ENCODE peak calls at places on chromosomes 12 and 14, in five cellular contexts. M, Z, Y, X and K are unnamed samples.

GRCh38 chr12:109753054-109753401 is 39.4 kb downstream of the FAM222A start:
- DNase-seq in Y (no peak), Z (no peak), X (no peak), M (no peak), K (no peak)

GRCh38 chr12:53290661-53291060 is 4.7 kb upstream of the PFDN5 start:
- DNase-seq in Z (no peak), M (no peak), Y (no peak), X (no peak), K (no peak)

GRCh38 chr14:33617154-33617553 is 333.7 kb downstream of the EGLN3 start:
- DNase-seq in Z (no peak), X (no peak), Y (no peak), M (no peak), K (no peak)

GRCh38 chr12:109027767-109028166 is 6.9 kb upstream of the SVOP start:
- DNase-seq in Y (no peak), M (peak; percentile 20), Z (no peak), X (no peak), K (no peak)

GRCh38 chr14:26594148-26594547 is 3.7 kb downstream of the NOVA1 start:
- DNase-seq in Z (no peak), M (no peak), X (no peak), Y (no peak), K (no peak)

GRCh38 chr14:94213021-94213420 is 38.9 kb downstream of the PPP4R4 start:
- DNase-seq in M (no peak), Y (no peak), Z (no peak), X (no peak), K (no peak)

GRCh38 chr12:107564946-107565345 is 120.7 kb upstream of the PWP1 start:
- DNase-seq in Y (no peak), X (no peak), Z (no peak), M (no peak), K (no peak)

GRCh38 chr12:123085730-123086487 is 65.0 kb downstream of the PITPNM2 start:
- DNase-seq in X (no peak), Y (no peak), Z (no peak), M (no peak), K (no peak)

GRCh38 chr12:70982991-70983390 is 62.5 kb upstream of the PTPRR start:
- DNase-seq in Z (no peak), X (no peak), Y (no peak), M (no peak), K (no peak)

GRCh38 chr12:52037248-52037861 is 13.9 kb upstream of the NR4A1 start:
- DNase-seq in X (no peak), Y (no peak), M (no peak), Z (no peak), K (no peak)

GRCh38 chr12:69476276-69477017 is 6.3 kb downstream of the FRS2 start:
- DNase-seq in Y (no peak), X (no peak), Z (no peak), M (no peak), K (no peak)

GRCh38 chr14:96242126-96242525 is 13.9 kb upstream of the BDKRB1 start:
- DNase-seq in Z (no peak), M (no peak), X (no peak), Y (no peak), K (no peak)

GRCh38 chr12:6635375-6635855 is 344 bp downstream of the LPAR5 start:
- DNase-seq in Y (peak; percentile 83), Z (peak; percentile 52), M (no peak), X (peak; percentile 60), K (no peak)

GRCh38 chr14:105473033-105473676 is 1.5 kb upstream of the CRIP2 start:
- DNase-seq in Y (no peak), X (no peak), M (no peak), Z (no peak), K (no peak)

GRCh38 chr12:89351489-89352241 is 636 bp downstream of the DUSP6 start:
- DNase-seq in X (peak; percentile 52), Y (peak; percentile 58), M (no peak), Z (peak; percentile 26), K (peak; percentile 19)

GRCh38 chr12:125386652-125387051 is 321.4 kb downstream of the AACS start:
- DNase-seq in X (no peak), M (no peak), Z (no peak), Y (no peak), K (no peak)

GRCh38 chr12:154058-154457 is 59.9 kb downstream of the SLC6A12 start:
- DNase-seq in M (no peak), X (no peak), Z (no peak), Y (no peak), K (no peak)

GRCh38 chr14:60250318-60251035 is 1.5 kb downstream of the PPM1A start:
- DNase-seq in X (peak; percentile 52), Z (no peak), M (no peak), Y (no peak), K (no peak)

GRCh38 chr14:39841088-39841487 is 408.9 kb upstream of the FBXO33 start:
- DNase-seq in X (no peak), M (no peak), Z (no peak), Y (no peak), K (no peak)

GRCh38 chr12:108575199-108575912 is 13.0 kb downstream of the ISCU start:
- DNase-seq in M (no peak), Y (no peak), Z (no peak), X (no peak), K (no peak)

GRCh38 chr14:104140213-104140462 is 1.8 kb downstream of the KIF26A start:
- DNase-seq in Y (no peak), Z (no peak), X (no peak), M (no peak), K (no peak)

GRCh38 chr14:53093206-53093605 is 59.9 kb downstream of the DDHD1 start:
- DNase-seq in X (no peak), Z (no peak), M (peak; percentile 0), Y (no peak), K (no peak)

GRCh38 chr12:93292731-93293566 is 84.8 kb upstream of the NUDT4 start:
- DNase-seq in X (no peak), Z (no peak), M (no peak), Y (no peak), K (no peak)

GRCh38 chr12:18146375-18146774 is 56.4 kb upstream of the RERGL start:
- DNase-seq in X (no peak), M (no peak), Y (no peak), Z (no peak), K (no peak)

GRCh38 chr14:56004807-56005579 is 113.2 kb upstream of the PELI2 start:
- DNase-seq in M (peak; percentile 44), X (peak; percentile 64), Z (no peak), Y (no peak), K (no peak)

GRCh38 chr14:25003537-25003936 is 46.4 kb downstream of the STXBP6 start:
- DNase-seq in X (no peak), Y (no peak), M (no peak), Z (no peak), K (no peak)

GRCh38 chr12:95571369-95571768 is 20.1 kb upstream of the USP44 start:
- DNase-seq in X (no peak), Z (no peak), M (no peak), Y (no peak), K (no peak)
- H3K27ac ChIP-seq in X (no peak overlapping the region), Z (no peak overlapping the region), M (no peak overlapping the region), Y (peak overlapping the region; percentile 35), K (no peak overlapping the region)

GRCh38 chr12:104463371-104463770 is 6.6 kb downstream of the CHST11 start:
- DNase-seq in Z (no peak), M (no peak), X (no peak), Y (no peak), K (no peak)
- H3K27ac ChIP-seq in Z (peak overlapping the region; percentile 23), M (no peak overlapping the region), X (peak overlapping the region; percentile 24), Y (peak overlapping the region; percentile 51), K (peak overlapping the region; percentile 69)

GRCh38 chr14:72891666-72892102 is 2.2 kb downstream of the DPF3 start:
- DNase-seq in Y (no peak), Z (no peak), X (no peak), M (no peak), K (no peak)
- H3K27ac ChIP-seq in Y (no peak overlapping the region), Z (no peak overlapping the region), X (no peak overlapping the region), M (peak overlapping the region; percentile 11), K (no peak overlapping the region)

GRCh38 chr12:129305851-129306250 is 452.6 kb downstream of the GLT1D1 start:
- DNase-seq in X (no peak), Z (no peak), Y (no peak), M (no peak), K (no peak)
- H3K27ac ChIP-seq in X (no peak overlapping the region), Z (no peak overlapping the region), Y (no peak overlapping the region), M (no peak overlapping the region), K (no peak overlapping the region)

GRCh38 chr12:27261866-27262265 is 17.8 kb downstream of the STK38L start:
- DNase-seq in Y (no peak), X (no peak), Z (no peak), M (no peak), K (no peak)
- H3K27ac ChIP-seq in Y (no peak overlapping the region), X (no peak overlapping the region), Z (no peak overlapping the region), M (no peak overlapping the region), K (no peak overlapping the region)

DNA sequence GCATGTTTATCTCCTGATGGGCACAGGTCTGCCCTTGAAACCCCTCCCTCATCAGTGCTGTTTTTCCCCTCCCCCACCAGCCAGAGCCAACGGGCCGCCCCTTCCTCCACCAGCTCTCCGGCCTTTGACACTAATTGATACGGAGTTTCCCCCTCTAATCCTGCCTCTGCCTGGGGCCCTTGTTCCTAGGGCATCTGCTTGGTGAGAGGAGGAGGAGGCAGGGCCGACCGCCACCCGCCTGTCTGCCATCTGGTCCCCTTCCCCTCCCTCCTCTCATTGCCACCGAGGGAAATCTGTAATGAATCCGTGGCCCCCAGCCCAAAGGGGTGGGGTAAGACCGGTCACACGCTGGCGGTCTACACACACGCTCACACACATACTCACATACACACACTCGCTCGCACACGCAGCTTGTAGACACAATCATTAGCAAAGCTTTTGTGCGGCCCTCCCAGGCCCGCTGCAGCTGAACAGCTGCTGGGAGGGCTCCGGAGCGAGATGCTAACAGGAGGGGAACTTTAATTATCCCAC is 27.4 kb downstream of the SRRM4 start:
- DNase-seq in Z (no peak), X (no peak), M (no peak), Y (no peak), K (no peak)
- H3K27ac ChIP-seq in Z (no peak overlapping the region), X (no peak overlapping the region), M (no peak overlapping the region), Y (no peak overlapping the region), K (no peak overlapping the region)

DNA sequence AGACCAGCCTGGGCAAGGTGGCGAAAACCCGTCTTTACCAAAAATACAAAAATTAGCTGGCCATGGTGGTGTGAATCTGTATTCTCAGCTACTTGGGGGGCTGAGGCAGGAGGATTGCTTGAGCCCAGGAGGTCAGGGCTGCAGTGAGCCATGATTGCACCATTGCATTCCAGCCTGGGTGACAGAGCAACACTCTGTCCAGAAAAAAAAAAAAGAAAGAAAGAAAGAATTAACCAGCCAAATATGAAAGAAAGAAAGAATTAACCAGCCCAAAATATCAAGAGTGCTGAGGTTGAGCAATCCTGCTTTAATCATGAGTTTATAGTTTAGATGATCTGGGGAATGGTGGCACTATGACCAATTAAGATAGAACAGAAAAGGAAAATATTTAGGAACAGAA is 3.5 kb upstream of the ACTN1 start:
- DNase-seq in X (no peak), Z (no peak), M (no peak), Y (no peak), K (no peak)
- H3K27ac ChIP-seq in X (no peak overlapping the region), Z (no peak overlapping the region), M (peak overlapping the region; percentile 69), Y (no peak overlapping the region), K (no peak overlapping the region)